ENCODE peak calls at places on chromosomes 2 and 18, in six cellular contexts. O is mesenchymal stem cell, S is IMR-90, K is H9, X is neuronal stem cell, P is mesendoderm. U is an unnamed sample.

GRCh38 chr18:59837586-59837985 is 62.2 kb upstream of the PMAIP1 start:
- DNase-seq in O (peak; percentile 78), S (peak; percentile 67), X (peak; percentile 44), K (peak; percentile 70), P (peak; percentile 85), U (peak; percentile 44)

GRCh38 chr2:175726213-175726612 is 275.9 kb downstream of the LNPK start:
- DNase-seq in S (peak; percentile 74), P (no peak), K (no peak), X (no peak), O (peak; percentile 48), U (peak; percentile 68)

GRCh38 chr2:218957685-218958084 is 1.8 kb upstream of the CDK5R2 start:
- DNase-seq in S (no peak), K (no peak), P (no peak), X (no peak), O (no peak), U (no peak)

GRCh38 chr2:138207531-138207930 is 243.3 kb downstream of the HNMT start:
- DNase-seq in S (no peak), K (no peak), O (no peak), P (no peak), X (no peak), U (no peak)

GRCh38 chr2:200396726-200397348 is 90.3 kb downstream of the SPATS2L start:
- DNase-seq in O (peak; percentile 88), K (no peak), X (no peak), P (no peak), S (peak; percentile 39), U (no peak)

GRCh38 chr2:152542995-152543481 is 174.2 kb downstream of the PRPF40A start:
- DNase-seq in K (no peak), S (peak; percentile 100), O (peak; percentile 93), P (peak; percentile 62), X (peak; percentile 48), U (peak; percentile 70)

GRCh38 chr2:98909381-98910211 is 26.4 kb downstream of the CRACDL start:
- DNase-seq in X (peak; percentile 41), P (peak; percentile 86), K (peak; percentile 90), O (peak; percentile 70), S (peak; percentile 85), U (peak; percentile 84)

GRCh38 chr2:12978058-12978835 is 261.5 kb downstream of the TRIB2 start:
- DNase-seq in O (no peak), S (no peak), K (no peak), X (no peak), P (no peak), U (no peak)

GRCh38 chr2:236607471-236608307 is 38.1 kb downstream of the ACKR3 start:
- DNase-seq in K (no peak), S (peak; percentile 14), O (peak; percentile 72), P (peak; percentile 72), X (no peak), U (peak; percentile 97)

GRCh38 chr2:170822292-170822884 is 5.7 kb downstream of the GAD1 start:
- DNase-seq in S (no peak), K (peak; percentile 69), X (peak; percentile 27), P (peak; percentile 74), O (no peak), U (no peak)

GRCh38 chr2:121790276-121790956 is 35.0 kb downstream of the TSN start:
- DNase-seq in S (peak; percentile 92), O (peak; percentile 47), P (peak; percentile 85), X (no peak), K (no peak), U (no peak)

GRCh38 chr18:46294751-46295150 is 190.6 kb downstream of the HAUS1 start:
- DNase-seq in O (no peak), K (no peak), S (no peak), P (no peak), X (no peak), U (no peak)

GRCh38 chr2:121418494-121419058 is 112.1 kb upstream of the RNU4ATAC start:
- DNase-seq in O (no peak), S (no peak), K (no peak), X (no peak), P (no peak), U (no peak)

GRCh38 chr2:119766944-119767343 is 7.2 kb downstream of the PTPN4 start:
- DNase-seq in P (peak; percentile 30), K (no peak), X (no peak), S (no peak), O (no peak), U (no peak)

GRCh38 chr2:20992201-20992711 is 51.6 kb downstream of the APOB start:
- DNase-seq in O (no peak), P (peak; percentile 92), S (peak; percentile 12), K (peak; percentile 46), X (no peak), U (no peak)

GRCh38 chr2:200492656-200493055 is 17.2 kb downstream of the KCTD18 start:
- DNase-seq in P (no peak), S (no peak), X (no peak), O (no peak), K (no peak), U (no peak)

GRCh38 chr2:142602418-142602989 is 275.0 kb upstream of the KYNU start:
- DNase-seq in K (no peak), S (no peak), O (no peak), X (no peak), P (no peak), U (no peak)

GRCh38 chr2:63842149-63843061 is 709 bp downstream of the UGP2 start:
- DNase-seq in P (no peak), K (no peak), O (peak; percentile 84), S (peak; percentile 81), X (no peak), U (peak; percentile 69)

GRCh38 chr2:62654423-62654791 is 51.1 kb upstream of the EHBP1 start:
- DNase-seq in O (no peak), S (no peak), K (no peak), X (no peak), P (no peak), U (no peak)

GRCh38 chr18:30271716-30272115 is 770.8 kb downstream of the DSC3 start:
- DNase-seq in S (no peak), O (no peak), P (peak; percentile 92), K (no peak), X (no peak), U (no peak)

GRCh38 chr2:236623816-236624215 is 54.2 kb downstream of the ACKR3 start:
- DNase-seq in S (no peak), X (no peak), P (peak; percentile 25), O (no peak), K (no peak), U (peak; percentile 31)

GRCh38 chr18:80254971-80255500 is 7.7 kb upstream of the PARD6G start:
- DNase-seq in X (no peak), S (no peak), K (no peak), O (no peak), P (no peak), U (no peak)

GRCh38 chr2:68185541-68186164 is 28.0 kb downstream of the PNO1 start:
- DNase-seq in O (peak; percentile 41), P (peak; percentile 82), X (peak; percentile 51), S (peak; percentile 34), K (peak; percentile 62), U (peak; percentile 76)

GRCh38 chr18:36527025-36527424 is 229.5 kb downstream of the FHOD3 start:
- DNase-seq in O (no peak), P (no peak), S (peak; percentile 30), K (no peak), X (no peak), U (no peak)

GRCh38 chr18:34729740-34730338 is 19.7 kb downstream of the DTNA start:
- DNase-seq in X (no peak), K (no peak), P (peak; percentile 64), O (peak; percentile 18), S (no peak), U (no peak)

GRCh38 chr2:201833796-201834195 is 27.5 kb downstream of the CDK15 start:
- DNase-seq in X (no peak), S (no peak), P (no peak), K (no peak), O (no peak), U (no peak)

GRCh38 chr2:201835066-201835465 is 28.7 kb downstream of the CDK15 start:
- DNase-seq in S (no peak), O (no peak), X (no peak), P (no peak), K (no peak), U (no peak)

GRCh38 chr2:201828235-201828634 is 21.9 kb downstream of the CDK15 start:
- DNase-seq in S (no peak), O (no peak), P (no peak), X (no peak), K (no peak), U (peak; percentile 3)

GRCh38 chr2:201830666-201831065 is 24.3 kb downstream of the CDK15 start:
- DNase-seq in O (no peak), X (no peak), K (no peak), S (no peak), P (no peak), U (no peak)

DNA sequence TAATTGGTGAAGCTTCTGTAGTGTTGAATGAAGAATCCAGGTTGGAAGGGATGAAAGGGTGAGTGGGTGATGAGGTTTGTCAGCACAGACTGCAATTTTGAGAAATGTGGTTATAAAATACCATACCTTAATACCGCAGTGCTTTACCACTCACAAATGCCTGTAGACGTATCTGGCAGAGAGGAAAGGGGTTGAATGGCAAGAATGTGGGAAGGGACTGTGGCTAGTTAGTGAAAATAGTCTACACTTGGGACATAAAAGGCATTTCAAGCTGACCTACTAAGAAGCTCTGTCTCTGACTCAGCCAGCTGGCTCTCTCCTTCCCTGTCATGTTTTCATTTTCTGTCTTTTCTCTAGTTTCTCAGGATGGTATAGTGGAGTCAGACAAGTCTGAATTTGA is 25.1 kb downstream of the CDK15 start:
- DNase-seq in O (peak; percentile 38), S (peak; percentile 86), X (no peak), P (no peak), K (no peak), U (no peak)
- H3K23ac ChIP-seq in O (no peak overlapping the region), S (peak overlapping the region; percentile 73), X (no peak overlapping the region), P (no peak overlapping the region), K (no peak overlapping the region), U (no peak overlapping the region)

DNA sequence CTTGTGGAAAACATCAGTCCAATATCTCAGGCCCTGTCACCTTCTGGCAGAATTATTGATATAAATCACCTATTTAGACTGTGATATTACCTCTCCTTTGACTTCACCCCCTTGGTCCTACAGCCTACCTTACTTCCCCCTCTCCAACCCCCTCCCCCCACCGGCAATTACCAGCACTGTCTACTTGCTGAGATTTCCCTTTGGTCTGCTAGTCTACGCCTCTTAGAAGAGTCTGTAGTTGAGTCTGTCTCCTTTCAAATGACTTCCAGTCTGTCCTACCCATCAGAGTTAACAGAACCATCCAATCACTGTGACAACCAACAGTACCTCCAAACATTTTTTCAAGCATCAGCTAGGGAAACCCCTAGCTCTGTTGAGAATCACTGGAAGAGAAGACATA is 3.0 kb upstream of the ASNSD1 start:
- DNase-seq in O (peak; percentile 45), K (no peak), P (peak; percentile 59), X (no peak), S (no peak), U (no peak)
- H3K23ac ChIP-seq in O (no peak overlapping the region), K (no peak overlapping the region), P (peak overlapping the region; percentile 73), X (no peak overlapping the region), S (no peak overlapping the region), U (no peak overlapping the region)

GRCh38 chr2:7084601-7085000 is 167.4 kb downstream of the RNF144A start:
- DNase-seq in K (no peak), X (no peak), O (no peak), P (no peak), S (no peak), U (no peak)
- H3K23ac ChIP-seq in K (no peak overlapping the region), X (no peak overlapping the region), O (no peak overlapping the region), P (no peak overlapping the region), S (no peak overlapping the region), U (no peak overlapping the region)

DNA sequence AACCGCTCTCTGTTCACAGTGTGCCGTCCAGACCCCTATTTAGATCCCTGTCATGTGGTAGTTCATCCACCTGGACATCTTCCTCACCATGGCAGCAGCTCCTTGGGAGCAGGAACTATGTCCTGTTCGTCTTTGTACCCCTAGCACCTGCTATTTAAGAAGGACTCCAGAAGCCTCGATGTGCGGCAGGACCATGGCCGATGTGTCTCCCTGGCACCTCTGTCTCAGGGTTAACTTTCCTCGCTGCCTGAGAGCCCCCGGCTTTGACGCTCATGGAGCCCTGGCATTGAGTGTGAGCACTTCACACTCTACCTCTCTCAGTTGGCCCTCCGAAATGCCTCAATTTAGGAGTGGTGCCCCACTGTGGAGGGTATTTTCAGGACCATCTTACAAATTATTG is 152.0 kb downstream of the FAM210A start:
- DNase-seq in O (no peak), X (no peak), S (no peak), P (no peak), K (no peak), U (no peak)
- H3K23ac ChIP-seq in O (no peak overlapping the region), X (no peak overlapping the region), S (no peak overlapping the region), P (no peak overlapping the region), K (no peak overlapping the region), U (no peak overlapping the region)

U was measured in trophoblast cell.